ENCODE peak calls at places on chromosome 7, in nine cellular contexts. T is uterus, U is prostate gland, O is tibial nerve, A is body of pancreas, N is HepG2, B is spleen, I is neuronal stem cell, K is retinal pigment epithelial cell. S is an unnamed sample.
A peak's percentile ranks its signal among the peaks of the same experiment; 100 is the strongest.

GRCh38 chr7:73995330-73995729 is 32.6 kb upstream of the ELN start:
- DNase-seq in I (no peak), K (peak; percentile 92), A (no peak), T (no peak), O (no peak), U (no peak), N (no peak), B (no peak), S (no peak)

GRCh38 chr7:100739934-100740333 is 6.5 kb downstream of the ZAN start:
- DNase-seq in N (no peak), I (no peak), O (no peak), U (no peak), K (no peak), T (no peak), A (no peak), B (no peak), S (no peak)

GRCh38 chr7:55016746-55017090 is 2.1 kb upstream of the EGFR start:
- DNase-seq in O (no peak), N (no peak), T (no peak), I (no peak), B (no peak), K (no peak), A (no peak), U (no peak), S (no peak)

GRCh38 chr7:82631998-82632397 is 188.4 kb upstream of the CACNA2D1 start:
- DNase-seq in I (no peak), T (no peak), B (no peak), A (no peak), K (no peak), U (no peak), O (no peak), N (no peak), S (no peak)

GRCh38 chr7:155964543-155964942 is 152.3 kb upstream of the SHH start:
- DNase-seq in O (no peak), U (no peak), N (no peak), A (no peak), T (no peak), B (peak; percentile 60), K (no peak), I (no peak), S (no peak)

GRCh38 chr7:15168489-15168888 is 265.9 kb upstream of the DGKB start:
- DNase-seq in A (no peak), K (no peak), N (no peak), B (no peak), O (no peak), U (no peak), I (no peak), T (no peak), S (no peak)

GRCh38 chr7:26918241-26918640 is 53.9 kb upstream of the SKAP2 start:
- DNase-seq in K (no peak), T (no peak), O (no peak), N (no peak), I (no peak), U (no peak), A (no peak), B (no peak), S (no peak)

GRCh38 chr7:36287371-36288241 is 102.1 kb upstream of the ANLN start:
- DNase-seq in B (peak; percentile 84), I (no peak), A (no peak), U (peak; percentile 39), O (no peak), T (no peak), N (peak; percentile 91), K (no peak), S (no peak)

GRCh38 chr7:41943098-41943577 is 240.2 kb upstream of the INHBA start:
- DNase-seq in U (peak; percentile 74), B (peak; percentile 94), K (no peak), O (peak; percentile 92), N (peak; percentile 66), A (peak; percentile 79), T (peak; percentile 91), I (peak; percentile 75), S (peak; percentile 84)

GRCh38 chr7:41938371-41938770 is 235.5 kb upstream of the INHBA start:
- DNase-seq in U (no peak), I (no peak), A (no peak), O (no peak), T (no peak), B (no peak), N (no peak), K (no peak), S (no peak)

GRCh38 chr7:41940760-41941343 is 238.0 kb upstream of the INHBA start:
- DNase-seq in A (peak; percentile 69), B (no peak), T (peak; percentile 77), I (peak; percentile 71), O (peak; percentile 69), K (no peak), U (peak; percentile 72), N (peak; percentile 69), S (peak; percentile 68)

DNA sequence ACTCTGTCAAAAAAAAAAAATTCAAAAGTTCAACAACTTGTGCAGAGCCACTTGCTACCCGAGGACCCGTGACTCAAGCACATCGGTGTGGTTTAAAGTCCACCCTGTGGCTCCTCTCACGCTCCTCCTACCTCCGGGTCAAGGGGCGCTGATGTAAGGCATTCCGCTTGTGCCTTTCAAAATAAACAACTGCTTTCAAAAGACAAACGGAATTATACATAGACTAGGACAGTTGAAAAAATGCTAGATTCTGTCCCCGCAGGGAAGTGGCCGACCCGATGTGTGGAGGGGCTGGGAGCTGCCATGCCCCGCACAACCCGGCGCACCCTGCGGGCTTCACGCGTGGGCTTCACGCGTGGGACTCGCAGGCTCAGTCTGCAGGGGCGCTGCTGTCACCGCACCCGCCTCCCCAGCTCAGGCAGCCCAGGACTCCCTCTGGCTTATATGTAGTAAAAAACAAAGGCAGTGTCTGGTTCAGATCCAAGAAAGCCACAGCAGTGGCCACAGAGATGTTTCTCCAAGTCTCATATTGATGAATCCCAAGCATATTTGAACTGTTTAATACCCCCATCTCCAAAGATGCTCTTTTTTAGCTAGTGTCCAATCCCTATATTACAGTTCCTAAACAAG is 239.7 kb upstream of the INHBA start:
- DNase-seq in N (peak; percentile 91), B (peak; percentile 79), U (no peak), O (no peak), T (peak; percentile 54), A (no peak), I (no peak), K (no peak), S (peak; percentile 80)
- H3K4me3 ChIP-seq in N (peak overlapping the region; percentile 69), B (peak overlapping the region; percentile 1), U (no peak overlapping the region), O (peak overlapping the region; percentile 34), T (peak overlapping the region; percentile 24), A (no peak overlapping the region), I (no peak overlapping the region), K (no peak overlapping the region), S (peak overlapping the region; percentile 30)

DNA sequence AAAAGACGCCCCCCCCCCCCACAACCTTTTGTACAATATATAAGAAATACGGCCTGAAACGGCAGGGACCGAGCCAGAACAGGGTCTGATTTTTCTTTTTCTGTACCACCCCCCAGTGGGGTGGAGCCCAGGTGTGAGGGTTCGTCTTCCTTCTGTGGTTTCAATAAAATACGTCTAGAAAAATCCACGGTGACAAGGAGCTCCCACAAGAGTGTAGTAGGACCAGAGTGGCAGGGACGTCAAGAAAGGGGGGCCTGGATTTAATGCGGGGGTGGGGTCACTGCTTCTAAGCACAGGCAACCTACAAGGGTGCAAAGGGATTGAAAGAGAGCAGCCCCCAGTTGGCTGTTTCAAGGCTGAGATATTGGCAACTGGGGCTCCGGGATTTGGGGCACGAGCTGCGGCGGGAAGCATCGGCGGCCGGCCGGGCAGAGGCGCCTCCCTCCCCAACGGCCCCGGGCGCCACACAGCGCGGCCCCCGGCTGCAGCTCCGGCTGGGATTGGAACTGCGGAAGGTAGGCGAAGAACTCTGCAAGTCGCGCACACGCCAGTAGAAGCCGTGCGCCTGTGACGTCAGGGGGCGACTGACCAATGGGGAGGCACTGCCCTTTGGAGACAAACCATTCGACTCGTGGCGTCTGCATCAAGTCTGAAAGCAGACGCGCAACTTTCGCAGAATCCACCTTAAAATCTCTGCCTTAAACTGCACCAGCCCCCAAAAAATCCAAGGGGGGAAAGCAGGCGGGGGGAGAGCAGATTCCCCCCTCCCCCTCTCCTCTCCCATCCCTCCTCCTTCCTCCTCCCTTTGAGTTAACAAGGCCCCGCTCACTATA is at the start of gene DLX6:
- DNase-seq in T (peak; percentile 61), B (no peak), A (no peak), N (peak; percentile 93), O (no peak), K (no peak), I (peak; percentile 81), U (no peak), S (peak; percentile 91)
- H3K4me3 ChIP-seq in T (no peak within 1 kb of the TSS), B (peak within 1 kb of the TSS; percentile 33), A (no peak within 1 kb of the TSS), N (peak within 1 kb of the TSS; percentile 78), O (peak within 1 kb of the TSS; percentile 31), K (peak within 1 kb of the TSS; percentile 37), I (peak within 1 kb of the TSS; percentile 73), U (peak within 1 kb of the TSS; percentile 32), S (peak within 1 kb of the TSS; percentile 76)

DNA sequence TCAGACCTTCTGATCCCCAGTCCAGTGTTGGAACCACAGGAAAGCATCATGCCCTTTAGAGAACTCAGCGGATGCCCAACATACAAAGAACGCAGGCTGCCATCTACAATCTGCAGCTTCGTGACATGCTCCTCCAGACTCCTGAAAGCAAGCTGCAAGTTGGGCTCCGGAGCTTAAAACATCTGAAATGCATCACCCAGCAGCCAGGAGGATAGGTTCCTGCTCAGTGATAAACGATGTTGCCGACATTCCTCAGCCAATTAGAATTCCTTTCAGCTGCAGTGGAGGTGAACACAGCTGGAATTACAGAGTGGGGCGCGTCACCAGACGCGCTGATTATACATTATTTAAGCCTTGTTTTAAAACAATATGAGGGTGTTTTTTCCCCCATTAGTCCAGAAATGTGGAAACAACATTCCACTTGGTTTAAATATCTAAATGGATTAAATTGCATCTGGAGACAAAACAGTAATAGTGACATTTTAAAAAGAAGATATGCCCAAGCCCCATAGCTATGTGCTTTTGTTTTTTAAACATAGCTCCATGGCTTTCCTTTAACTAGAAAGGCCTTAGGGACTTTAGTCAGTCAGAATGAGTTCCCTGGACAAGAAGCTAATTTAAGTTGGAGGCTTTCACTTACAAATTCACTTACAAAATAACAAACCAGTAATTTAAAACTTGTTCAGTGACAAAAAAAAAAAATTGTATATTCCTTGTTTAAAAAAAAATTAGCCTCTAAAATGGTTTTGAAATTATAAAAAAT is 6.3 kb downstream of the SMURF1 start:
- DNase-seq in A (no peak), I (peak; percentile 70), O (no peak), U (no peak), K (no peak), B (no peak), T (no peak), N (no peak), S (no peak)
- H3K4me3 ChIP-seq in A (no peak overlapping the region), I (no peak overlapping the region), O (no peak overlapping the region), U (no peak overlapping the region), K (peak overlapping the region; percentile 24), B (no peak overlapping the region), T (no peak overlapping the region), N (no peak overlapping the region), S (no peak overlapping the region)

GRCh38 chr7:105583061-105583460 is 1.8 kb upstream of the EFCAB10 start:
- DNase-seq in K (no peak), T (no peak), I (no peak), B (no peak), U (no peak), N (no peak), A (no peak), O (no peak), S (no peak)

GRCh38 chr7:105580022-105580740 is 1.1 kb downstream of the EFCAB10 start:
- DNase-seq in I (no peak), T (no peak), K (no peak), A (no peak), B (no peak), U (no peak), O (no peak), N (no peak), S (no peak)

GRCh38 chr7:105578496-105578895 is 2.8 kb downstream of the EFCAB10 start:
- DNase-seq in N (no peak), T (no peak), A (no peak), I (no peak), U (no peak), B (no peak), K (no peak), O (no peak), S (no peak)

GRCh38 chr7:105584165-105584564 is 2.9 kb upstream of the EFCAB10 start:
- DNase-seq in B (no peak), T (no peak), K (no peak), A (no peak), U (no peak), N (no peak), I (no peak), O (no peak), S (no peak)

GRCh38 chr7:105581066-105581811 is at the start of gene EFCAB10:
- DNase-seq in O (no peak), I (peak; percentile 80), B (peak; percentile 86), N (peak; percentile 75), K (no peak), T (no peak), U (peak; percentile 26), A (peak; percentile 66), S (no peak)
- H3K4me3 ChIP-seq in O (peak within 1 kb of the TSS; percentile 30), I (peak within 1 kb of the TSS; percentile 75), B (peak within 1 kb of the TSS; percentile 17), N (peak within 1 kb of the TSS; percentile 72), K (peak within 1 kb of the TSS; percentile 55), T (no peak within 1 kb of the TSS), U (no peak within 1 kb of the TSS), A (no peak within 1 kb of the TSS), S (no peak within 1 kb of the TSS)

S was measured in SJSA1.